ENCODE peak calls at places on chromosomes 1 and 21, in nine cellular contexts. G is lower leg skin; Z is glutamatergic neuron; W is activated CD4-positive, alpha-beta T cell treated with anti-CD3 and anti-CD28 coated beads, Interleukin-2, amount 50 U/mL, for 1 hour; P is heart right ventricle; R is A172; A is SW 1271; E is H7; T is naive thymus-derived CD8-positive, alpha-beta T cell. H is an unnamed sample.
A peak's percentile ranks its signal among the peaks of the same experiment; 100 is the strongest.

GRCh38 chr1:30522031-30523004 is 201.1 kb downstream of the MATN1 start:
- DNase-seq in G (peak; percentile 76), Z (no peak), W (no peak), P (peak; percentile 78), R (no peak), A (no peak), E (no peak), T (no peak), H (no peak)

GRCh38 chr1:53971718-53972117 is 25.6 kb downstream of the LRRC42 start:
- DNase-seq in G (no peak), Z (no peak), W (no peak), P (no peak), R (no peak), A (no peak), E (no peak), T (no peak), H (no peak)

GRCh38 chr1:164713446-164714204 is 154.6 kb downstream of the PBX1 start:
- DNase-seq in G (no peak), Z (no peak), W (no peak), P (no peak), R (no peak), A (no peak), E (no peak), T (no peak), H (no peak)

GRCh38 chr1:228500143-228500736 is 13.1 kb downstream of the RNF187 start:
- DNase-seq in G (no peak), Z (no peak), W (no peak), P (no peak), R (no peak), A (no peak), E (no peak), T (no peak), H (no peak)

GRCh38 chr1:211579434-211580302 is 707 bp upstream of the SLC30A1 start:
- DNase-seq in G (peak; percentile 65), Z (no peak), W (no peak), P (no peak), R (peak; percentile 49), A (peak; percentile 43), E (no peak), T (no peak), H (peak; percentile 54)

GRCh38 chr1:70790232-70790923 is 257.2 kb downstream of the PTGER3 start:
- DNase-seq in G (no peak), Z (no peak), W (no peak), P (no peak), R (no peak), A (no peak), E (no peak), T (no peak), H (no peak)

GRCh38 chr1:192100686-192101468 is 57.4 kb upstream of the RGS18 start:
- DNase-seq in G (no peak), Z (no peak), W (no peak), P (no peak), R (no peak), A (no peak), E (no peak), T (no peak), H (no peak)

GRCh38 chr1:193462629-193463320 is 276.4 kb upstream of the B3GALT2 start:
- DNase-seq in G (no peak), Z (no peak), W (no peak), P (no peak), R (peak; percentile 63), A (no peak), E (no peak), T (no peak), H (no peak)

GRCh38 chr1:8107897-8108296 is 81.8 kb upstream of the ERRFI1 start:
- DNase-seq in G (no peak), Z (no peak), W (no peak), P (no peak), R (no peak), A (no peak), E (no peak), T (no peak), H (no peak)

GRCh38 chr1:20715406-20715805 is 2.4 kb downstream of the KIF17 start:
- DNase-seq in G (no peak), Z (no peak), W (no peak), P (no peak), R (no peak), A (no peak), E (no peak), T (no peak), H (no peak)

GRCh38 chr1:227299238-227299637 is 19.1 kb downstream of the CDC42BPA start:
- DNase-seq in G (no peak), Z (no peak), W (no peak), P (no peak), R (peak; percentile 28), A (peak; percentile 11), E (no peak), T (no peak), H (no peak)

GRCh38 chr1:94983343-94983742 is 56.4 kb upstream of the CNN3 start:
- DNase-seq in G (no peak), Z (no peak), W (no peak), P (peak; percentile 19), R (no peak), A (no peak), E (no peak), T (no peak), H (no peak)

GRCh38 chr1:68232354-68233148 is at the start of gene WLS:
- DNase-seq in G (peak; percentile 79), Z (peak; percentile 72), W (no peak), P (peak; percentile 83), R (peak; percentile 79), A (peak; percentile 50), E (peak; percentile 87), T (no peak), H (peak; percentile 33)

GRCh38 chr1:94773931-94774422 is 46.2 kb upstream of the SLC44A3 start:
- DNase-seq in G (no peak), Z (no peak), W (no peak), P (no peak), R (peak; percentile 66), A (no peak), E (peak; percentile 18), T (no peak), H (peak; percentile 42)

GRCh38 chr1:51518730-51519047 is 377 bp downstream of the EPS15 start:
- DNase-seq in G (peak; percentile 28), Z (no peak), W (peak; percentile 39), P (no peak), R (no peak), A (peak; percentile 21), E (no peak), T (peak; percentile 6), H (no peak)

GRCh38 chr1:232718928-232719927 is 86.0 kb upstream of the MAP10 start:
- DNase-seq in G (no peak), Z (no peak), W (no peak), P (no peak), R (no peak), A (no peak), E (no peak), T (no peak), H (no peak)

GRCh38 chr1:37100310-37100709 is 66.0 kb upstream of the GRIK3 start:
- DNase-seq in G (no peak), Z (no peak), W (no peak), P (no peak), R (no peak), A (no peak), E (no peak), T (no peak), H (no peak)

GRCh38 chr1:51684776-51685175 is 67.9 kb downstream of the OSBPL9 start:
- DNase-seq in G (no peak), Z (no peak), W (no peak), P (no peak), R (no peak), A (no peak), E (no peak), T (no peak), H (no peak)

GRCh38 chr1:53409695-53410094 is 49.5 kb upstream of the DMRTB1 start:
- DNase-seq in G (no peak), Z (no peak), W (no peak), P (no peak), R (no peak), A (no peak), E (no peak), T (no peak), H (no peak)

GRCh38 chr1:119808491-119808890 is 2.8 kb downstream of the REG4 start:
- DNase-seq in G (no peak), Z (no peak), W (no peak), P (no peak), R (no peak), A (no peak), E (no peak), T (no peak), H (no peak)

GRCh38 chr21:45615145-45615711 is 28.3 kb upstream of the PCBP3 start:
- DNase-seq in G (no peak), Z (no peak), W (peak; percentile 94), P (no peak), R (peak; percentile 42), A (no peak), E (peak; percentile 48), T (peak; percentile 93), H (no peak)

GRCh38 chr1:184813528-184814089 is 59.0 kb upstream of the EDEM3 start:
- DNase-seq in G (no peak), Z (no peak), W (no peak), P (no peak), R (no peak), A (no peak), E (no peak), T (no peak), H (no peak)

GRCh38 chr1:209191242-209191626 is 392.3 kb upstream of the CAMK1G start:
- DNase-seq in G (no peak), Z (no peak), W (no peak), P (no peak), R (no peak), A (no peak), E (no peak), T (no peak), H (no peak)

GRCh38 chr1:155008015-155008941 is 5.7 kb downstream of the ZBTB7B start:
- DNase-seq in G (no peak), Z (no peak), W (no peak), P (no peak), R (no peak), A (no peak), E (peak; percentile 84), T (no peak), H (no peak)

GRCh38 chr1:236204656-236205055 is 62.3 kb downstream of the GPR137B start:
- DNase-seq in G (no peak), Z (no peak), W (no peak), P (no peak), R (no peak), A (no peak), E (no peak), T (no peak), H (no peak)

GRCh38 chr1:53365405-53366063 is 37.7 kb upstream of the LRP8 start:
- DNase-seq in G (no peak), Z (peak; percentile 4), W (no peak), P (no peak), R (no peak), A (no peak), E (no peak), T (no peak), H (no peak)

H was measured in 8988T.